ENCODE peak calls at places on chromosomes 1 and 21, in eight cellular contexts. U is iPS DF 6.9, Q is A172, M is brain microvascular endothelial cell, D is astrocyte of the spinal cord, Y is OCI-LY7, B is GM10248, K is ACHN. Z is an unnamed sample.

GRCh38 chr1:7745783-7746182 is 25.3 kb upstream of the VAMP3 start:
- DNase-seq in U (no peak), Q (no peak), M (no peak), D (no peak), Y (no peak), B (no peak), K (no peak), Z (no peak)

GRCh38 chr1:91795601-91796389 is 90.2 kb downstream of the TGFBR3 start:
- DNase-seq in U (no peak), Q (peak), M (peak), D (peak), Y (no peak), B (no peak), K (no peak), Z (no peak)

GRCh38 chr1:226764533-226764932 is 25.5 kb upstream of the ITPKB start:
- DNase-seq in U (no peak), Q (no peak), M (no peak), D (no peak), Y (peak), B (peak), K (no peak), Z (peak)

GRCh38 chr1:229940689-229941088 is 126.3 kb upstream of the GALNT2 start:
- DNase-seq in U (no peak), Q (peak), M (peak), D (peak), Y (no peak), B (no peak), K (no peak), Z (no peak)

GRCh38 chr1:37919277-37919676 is 27.6 kb downstream of the INPP5B start:
- DNase-seq in U (peak), Q (no peak), M (peak), D (peak), Y (peak), B (no peak), K (peak), Z (no peak)

GRCh38 chr1:161486806-161487482 is 18.3 kb upstream of the FCGR2A start:
- DNase-seq in U (peak), Q (peak), M (peak), D (peak), Y (peak), B (peak), K (peak), Z (peak)

GRCh38 chr1:69029649-69030048 is 532.8 kb upstream of the DEPDC1 start:
- DNase-seq in U (no peak), Q (no peak), M (no peak), D (no peak), Y (no peak), B (no peak), K (no peak), Z (no peak)

GRCh38 chr1:37323486-37324377 is 150.6 kb upstream of the ZC3H12A start:
- DNase-seq in U (peak), Q (no peak), M (peak), D (peak), Y (peak), B (peak), K (peak), Z (peak)

GRCh38 chr1:24742090-24742938 is 2.9 kb upstream of the CLIC4 start:
- DNase-seq in U (no peak), Q (peak), M (peak), D (peak), Y (peak), B (no peak), K (no peak), Z (no peak)

GRCh38 chr1:234713440-234713839 is 103.5 kb upstream of the IRF2BP2 start:
- DNase-seq in U (no peak), Q (no peak), M (no peak), D (no peak), Y (no peak), B (no peak), K (no peak), Z (no peak)

GRCh38 chr1:59427155-59427554 is 130.3 kb downstream of the FGGY start:
- DNase-seq in U (no peak), Q (peak), M (no peak), D (no peak), Y (no peak), B (no peak), K (peak), Z (no peak)

GRCh38 chr1:169565335-169566271 is 20.7 kb downstream of the F5 start:
- DNase-seq in U (no peak), Q (peak), M (no peak), D (no peak), Y (no peak), B (no peak), K (no peak), Z (no peak)

GRCh38 chr1:107141491-107142369 is 891 bp downstream of the NTNG1 start:
- DNase-seq in U (no peak), Q (peak), M (peak), D (peak), Y (peak), B (peak), K (peak), Z (peak)

GRCh38 chr1:1732381-1732780 is 8.2 kb upstream of the CDK11A start:
- DNase-seq in U (no peak), Q (no peak), M (no peak), D (no peak), Y (no peak), B (no peak), K (no peak), Z (no peak)

GRCh38 chr1:106651028-106651752 is 405.3 kb upstream of the PRMT6 start:
- DNase-seq in U (no peak), Q (no peak), M (no peak), D (no peak), Y (no peak), B (no peak), K (no peak), Z (no peak)

GRCh38 chr1:63946866-63947491 is 173.2 kb downstream of the ROR1 start:
- DNase-seq in U (no peak), Q (no peak), M (peak), D (peak), Y (no peak), B (no peak), K (no peak), Z (no peak)

GRCh38 chr1:85623061-85623471 is 42.5 kb downstream of the CCN1 start:
- DNase-seq in U (no peak), Q (peak), M (peak), D (peak), Y (no peak), B (no peak), K (no peak), Z (peak)

GRCh38 chr1:155976913-155977606 is 1.3 kb downstream of the ARHGEF2 start:
- DNase-seq in U (no peak), Q (peak), M (no peak), D (no peak), Y (no peak), B (no peak), K (no peak), Z (peak)

GRCh38 chr1:159828916-159829634 is 2.4 kb downstream of the SLAMF8 start:
- DNase-seq in U (peak), Q (no peak), M (no peak), D (no peak), Y (peak), B (peak), K (no peak), Z (peak)

GRCh38 chr21:16134134-16134533 is 404.4 kb downstream of the USP25 start:
- DNase-seq in U (no peak), Q (no peak), M (no peak), D (no peak), Y (no peak), B (no peak), K (no peak), Z (no peak)

GRCh38 chr1:174872615-174873058 is 127.1 kb upstream of the CACYBP start:
- DNase-seq in U (no peak), Q (no peak), M (peak), D (peak), Y (peak), B (no peak), K (no peak), Z (no peak)

GRCh38 chr1:74502432-74502831 is 10.0 kb downstream of the LRRC53 start:
- DNase-seq in U (peak), Q (peak), M (peak), D (peak), Y (peak), B (peak), K (peak), Z (peak)

GRCh38 chr1:43557744-43558245 is 27.1 kb downstream of the PTPRF start:
- DNase-seq in U (no peak), Q (peak), M (no peak), D (no peak), Y (no peak), B (no peak), K (no peak), Z (no peak)

GRCh38 chr1:160961419-160961818 is 6.8 kb upstream of the ITLN2 start:
- DNase-seq in U (no peak), Q (no peak), M (no peak), D (no peak), Y (no peak), B (no peak), K (no peak), Z (no peak)

GRCh38 chr1:76494807-76495206 is 372.5 kb upstream of the ST6GALNAC5 start:
- DNase-seq in U (no peak), Q (no peak), M (peak), D (no peak), Y (no peak), B (peak), K (no peak), Z (no peak)

GRCh38 chr1:154352581-154353459 is 27.5 kb downstream of the ATP8B2 start:
- DNase-seq in U (no peak), Q (no peak), M (no peak), D (peak), Y (no peak), B (peak), K (peak), Z (peak)

GRCh38 chr1:230105754-230106625 is 39.0 kb downstream of the GALNT2 start:
- DNase-seq in U (no peak), Q (peak), M (peak), D (peak), Y (peak), B (peak), K (peak), Z (peak)

GRCh38 chr1:29033829-29034466 is 89.8 kb downstream of the TMEM200B start:
- DNase-seq in U (no peak), Q (peak), M (peak), D (peak), Y (peak), B (peak), K (peak), Z (peak)

GRCh38 chr1:160844447-160845232 is 18.0 kb downstream of the CD244 start:
- DNase-seq in U (no peak), Q (peak), M (no peak), D (no peak), Y (no peak), B (no peak), K (no peak), Z (no peak)

Z was measured in MM.1S.